ENCODE peak calls at places on chromosome 10, in eight cellular contexts. D is right atrium auricular region, B is stomach, U is pancreas, Z is mucosa of descending colon, H is PC-9, L is epithelial cell of esophagus, A is endothelial cell of umbilical vein. W is an unnamed sample.

GRCh38 chr10:84375011-84375410 is 46.6 kb downstream of the CCSER2 start:
- DNase-seq in D (no peak), B (peak), U (no peak), Z (no peak), H (peak), L (peak), A (peak), W (no peak)

GRCh38 chr10:98664329-98665042 is 217.8 kb upstream of the HPS1 start:
- DNase-seq in D (no peak), B (no peak), U (no peak), Z (no peak), H (no peak), L (peak), A (peak), W (no peak)

GRCh38 chr10:112539340-112539739 is 92.3 kb downstream of the VTI1A start:
- DNase-seq in D (no peak), B (no peak), U (no peak), Z (no peak), H (no peak), L (no peak), A (no peak), W (no peak)

GRCh38 chr10:50636576-50636975 is 12.8 kb upstream of the SGMS1 start:
- DNase-seq in D (no peak), B (no peak), U (no peak), Z (no peak), H (no peak), L (no peak), A (no peak), W (no peak)

GRCh38 chr10:95414016-95414830 is 123.4 kb upstream of the PDLIM1 start:
- DNase-seq in D (no peak), B (no peak), U (no peak), Z (no peak), H (no peak), L (no peak), A (no peak), W (no peak)

GRCh38 chr10:78398385-78398784 is 364.7 kb downstream of the RPS24 start:
- DNase-seq in D (no peak), B (no peak), U (no peak), Z (no peak), H (no peak), L (no peak), A (no peak), W (no peak)

GRCh38 chr10:70763567-70763966 is 21.6 kb downstream of the TBATA start:
- DNase-seq in D (no peak), B (no peak), U (peak), Z (peak), H (no peak), L (no peak), A (no peak), W (peak)

GRCh38 chr10:72574636-72575035 is 51.2 kb downstream of the MICU1 start:
- DNase-seq in D (no peak), B (no peak), U (no peak), Z (no peak), H (no peak), L (no peak), A (no peak), W (no peak)

GRCh38 chr10:38038107-38038931 is 27.8 kb downstream of the ZNF33A start:
- DNase-seq in D (no peak), B (no peak), U (no peak), Z (no peak), H (no peak), L (no peak), A (no peak), W (no peak)

GRCh38 chr10:103595933-103596726 is 102.6 kb downstream of the NEURL1 start:
- DNase-seq in D (no peak), B (no peak), U (no peak), Z (no peak), H (no peak), L (no peak), A (no peak), W (no peak)

GRCh38 chr10:86962136-86962980 is 4.0 kb downstream of the SNCG start:
- DNase-seq in D (peak), B (peak), U (peak), Z (peak), H (no peak), L (no peak), A (no peak), W (peak)

GRCh38 chr10:30155401-30155800 is 96.0 kb upstream of the JCAD start:
- DNase-seq in D (peak), B (no peak), U (no peak), Z (no peak), H (no peak), L (no peak), A (peak), W (no peak)

GRCh38 chr10:131618587-131619267 is 282.1 kb upstream of the PPP2R2D start:
- DNase-seq in D (no peak), B (no peak), U (no peak), Z (no peak), H (no peak), L (no peak), A (no peak), W (no peak)

GRCh38 chr10:131743190-131744151 is 157.3 kb upstream of the PPP2R2D start:
- DNase-seq in D (no peak), B (no peak), U (no peak), Z (no peak), H (no peak), L (no peak), A (no peak), W (no peak)

GRCh38 chr10:14114791-14115190 is 215.9 kb downstream of the FRMD4A start:
- DNase-seq in D (no peak), B (no peak), U (no peak), Z (no peak), H (no peak), L (no peak), A (no peak), W (no peak)

GRCh38 chr10:73931767-73932624 is 21.1 kb downstream of the PLAU start:
- DNase-seq in D (no peak), B (peak), U (no peak), Z (peak), H (peak), L (peak), A (no peak), W (no peak)

GRCh38 chr10:63670291-63670898 is 149.2 kb downstream of the REEP3 start:
- DNase-seq in D (peak), B (no peak), U (no peak), Z (no peak), H (no peak), L (no peak), A (peak), W (no peak)

GRCh38 chr10:7233259-7233991 is 177.4 kb downstream of the SFMBT2 start:
- DNase-seq in D (no peak), B (no peak), U (no peak), Z (no peak), H (peak), L (peak), A (no peak), W (no peak)

GRCh38 chr10:70296406-70296899 is 12.6 kb upstream of the NPFFR1 start:
- DNase-seq in D (peak), B (peak), U (peak), Z (peak), H (peak), L (peak), A (peak), W (peak)

GRCh38 chr10:36721851-36722250 is 403.5 kb upstream of the ANKRD30A start:
- DNase-seq in D (no peak), B (no peak), U (no peak), Z (no peak), H (no peak), L (no peak), A (no peak), W (no peak)

GRCh38 chr10:101566333-101567164 is 21.5 kb downstream of the POLL start:
- DNase-seq in D (no peak), B (no peak), U (no peak), Z (no peak), H (no peak), L (no peak), A (peak), W (no peak)

GRCh38 chr10:31151301-31151700 is 119.6 kb upstream of the ZNF438 start:
- DNase-seq in D (no peak), B (no peak), U (no peak), Z (no peak), H (no peak), L (no peak), A (no peak), W (no peak)

GRCh38 chr10:132970641-132971438 is 28.5 kb upstream of the CFAP46 start:
- DNase-seq in D (no peak), B (no peak), U (no peak), Z (no peak), H (no peak), L (no peak), A (no peak), W (no peak)

GRCh38 chr10:119029613-119030420 is at the start of gene NANOS1:
- DNase-seq in D (no peak), B (no peak), U (peak), Z (no peak), H (no peak), L (no peak), A (peak), W (no peak)

GRCh38 chr10:112774210-112774609 is 175.8 kb upstream of the TCF7L2 start:
- DNase-seq in D (no peak), B (no peak), U (no peak), Z (no peak), H (no peak), L (no peak), A (no peak), W (no peak)

GRCh38 chr10:128429835-128430513 is 303.8 kb upstream of the MKI67 start:
- DNase-seq in D (no peak), B (no peak), U (no peak), Z (no peak), H (no peak), L (no peak), A (no peak), W (no peak)

GRCh38 chr10:97851341-97852001 is 1.8 kb downstream of the GOLGA7B start:
- DNase-seq in D (no peak), B (no peak), U (no peak), Z (no peak), H (no peak), L (peak), A (no peak), W (peak)

GRCh38 chr10:34904191-34904590 is 89.1 kb upstream of the PARD3 start:
- DNase-seq in D (no peak), B (no peak), U (no peak), Z (no peak), H (no peak), L (no peak), A (no peak), W (no peak)

GRCh38 chr10:108060246-108060645 is 895.7 kb upstream of the SORCS1 start:
- DNase-seq in D (no peak), B (no peak), U (no peak), Z (no peak), H (no peak), L (peak), A (no peak), W (no peak)

GRCh38 chr10:80444646-80445319 is 9.3 kb upstream of the TSPAN14 start:
- DNase-seq in D (no peak), B (peak), U (peak), Z (no peak), H (peak), L (peak), A (peak), W (peak)

GRCh38 chr10:132066186-132066585 is 440 bp downstream of the JAKMIP3 start:
- DNase-seq in D (peak), B (no peak), U (no peak), Z (no peak), H (peak), L (no peak), A (no peak), W (no peak)

GRCh38 chr10:79150444-79150754 is 81.6 kb downstream of the ZMIZ1 start:
- DNase-seq in D (no peak), B (no peak), U (no peak), Z (no peak), H (no peak), L (no peak), A (no peak), W (no peak)

GRCh38 chr10:117934477-117934876 is 112.3 kb downstream of the RAB11FIP2 start:
- DNase-seq in D (no peak), B (no peak), U (no peak), Z (no peak), H (no peak), L (no peak), A (no peak), W (no peak)

GRCh38 chr10:97127960-97128850 is 57.6 kb downstream of the SLIT1 start:
- DNase-seq in D (no peak), B (no peak), U (no peak), Z (no peak), H (no peak), L (no peak), A (no peak), W (no peak)

GRCh38 chr10:44966129-44966815 is 6.7 kb downstream of the RASSF4 start:
- DNase-seq in D (peak), B (no peak), U (no peak), Z (no peak), H (no peak), L (no peak), A (no peak), W (peak)

GRCh38 chr10:49408437-49409306 is 12.8 kb upstream of the DRGX start:
- DNase-seq in D (peak), B (no peak), U (no peak), Z (no peak), H (no peak), L (no peak), A (no peak), W (no peak)
- TF ChIP-seq CTCF in D (no peak), B (no peak), U (no peak), Z (no peak), H (no peak), L (peak), A (peak), W (peak)

GRCh38 chr10:24953350-24954074 is 1.1 kb upstream of the PRTFDC1 start:
- DNase-seq in D (no peak), B (no peak), U (no peak), Z (no peak), H (no peak), L (peak), A (no peak), W (no peak)

GRCh38 chr10:24951201-24952145 is 933 bp downstream of the PRTFDC1 start:
- DNase-seq in D (no peak), B (peak), U (peak), Z (no peak), H (peak), L (no peak), A (peak), W (no peak)

GRCh38 chr10:24950439-24950838 is 2.0 kb downstream of the PRTFDC1 start:
- DNase-seq in D (no peak), B (no peak), U (no peak), Z (no peak), H (no peak), L (no peak), A (no peak), W (no peak)

GRCh38 chr10:24952701-24953349 is 419 bp upstream of the PRTFDC1 start:
- DNase-seq in D (no peak), B (peak), U (peak), Z (no peak), H (peak), L (peak), A (peak), W (no peak)

GRCh38 chr10:24952146-24952700 is at the start of gene PRTFDC1:
- DNase-seq in D (no peak), B (peak), U (peak), Z (peak), H (peak), L (no peak), A (peak), W (no peak)
- TF ChIP-seq CTCF in D (no peak), B (no peak), U (no peak), Z (no peak), H (no peak), L (peak), A (no peak), W (no peak)

DNA sequence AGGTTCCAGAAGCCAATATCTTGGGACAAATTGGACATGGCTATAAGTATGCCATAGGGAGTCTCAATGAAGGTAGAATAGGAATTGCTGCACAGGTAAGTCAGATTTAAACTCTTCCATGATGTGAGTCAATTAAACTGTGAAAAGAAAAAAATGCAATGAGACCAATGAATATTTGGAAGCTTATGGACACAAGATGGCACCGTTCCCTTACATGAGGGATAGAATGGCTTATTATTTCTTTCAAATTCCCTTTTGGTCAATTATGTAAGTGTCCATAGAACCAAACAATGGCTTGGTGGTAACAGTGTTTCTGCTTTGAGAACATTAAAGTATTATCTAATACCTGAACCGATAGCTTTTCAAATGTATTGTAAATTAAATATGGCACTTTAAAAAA is 35.6 kb downstream of the ACADSB start:
- DNase-seq in D (no peak), B (no peak), U (no peak), Z (no peak), H (no peak), L (peak), A (peak), W (no peak)
- TF ChIP-seq CTCF in D (no peak), B (no peak), U (no peak), Z (no peak), H (peak), L (no peak), A (no peak), W (no peak)

GRCh38 chr10:5168897-5169296 is 16.1 kb downstream of the AKR1C8 start:
- DNase-seq in D (no peak), B (no peak), U (no peak), Z (no peak), H (no peak), L (no peak), A (no peak), W (no peak)
- TF ChIP-seq CTCF in D (no peak), B (no peak), U (no peak), Z (no peak), H (no peak), L (no peak), A (no peak), W (no peak)

GRCh38 chr10:61897671-61898434 is 3.6 kb upstream of the ARID5B start:
- DNase-seq in D (peak), B (peak), U (no peak), Z (no peak), H (no peak), L (peak), A (peak), W (no peak)
- TF ChIP-seq CTCF in D (no peak), B (no peak), U (peak), Z (peak), H (no peak), L (peak), A (no peak), W (no peak)